ENCODE peak calls at places on chromosomes 2 and 18, in four cellular contexts. D is body of pancreas, K is BE2C, T is right lobe of liver. P is an unnamed sample. For H3K4me1, the result is how much of the 10 kb centered on the place peaks cover.

GRCh38 chr18:76346490-76347130 is 148.4 kb downstream of the ZNF516 start:
- DNase-seq in D (no peak), K (no peak), T (no peak), P (no peak)

GRCh38 chr2:42112418-42112817 is 56.7 kb upstream of the EML4 start:
- DNase-seq in D (no peak), K (no peak), T (no peak), P (no peak)

GRCh38 chr2:178005756-178006155 is 66.8 kb downstream of the PDE11A start:
- DNase-seq in D (no peak), K (no peak), T (no peak), P (no peak)

GRCh38 chr18:7615840-7616239 is 48.7 kb downstream of the PTPRM start:
- DNase-seq in D (no peak), K (no peak), T (no peak), P (no peak)

GRCh38 chr18:32308493-32309120 is 118.8 kb downstream of the MEP1B start:
- DNase-seq in D (no peak), K (no peak), T (no peak), P (no peak)

GRCh38 chr2:42792087-42792582 is 248 bp downstream of the HAAO start:
- DNase-seq in D (no peak), K (no peak), T (no peak), P (no peak)

GRCh38 chr18:52341617-52342381 is 1.8 kb downstream of the DCC start:
- DNase-seq in D (no peak), K (peak), T (no peak), P (no peak)

GRCh38 chr18:23938901-23939341 is 75.6 kb upstream of the TTC39C start:
- DNase-seq in D (no peak), K (no peak), T (no peak), P (no peak)

GRCh38 chr2:112031916-112032582 is 23.0 kb upstream of the TMEM87B start:
- DNase-seq in D (peak), K (no peak), T (no peak), P (peak)

GRCh38 chr2:71277536-71278103 is 50.7 kb upstream of the PAIP2B start:
- DNase-seq in D (peak), K (no peak), T (peak), P (peak)

GRCh38 chr18:7338846-7339245 is 108.0 kb downstream of the LRRC30 start:
- DNase-seq in D (no peak), K (no peak), T (no peak), P (no peak)

GRCh38 chr2:46082531-46083485 is 214.4 kb upstream of the EPAS1 start:
- DNase-seq in D (no peak), K (no peak), T (no peak), P (peak)

GRCh38 chr18:78725426-78725825 is 254.2 kb upstream of the SALL3 start:
- DNase-seq in D (no peak), K (no peak), T (peak), P (no peak)

GRCh38 chr2:118974103-118974911 is 32.3 kb downstream of the MARCO start:
- DNase-seq in D (no peak), K (no peak), T (no peak), P (no peak)

GRCh38 chr2:23387849-23388248 is 2.9 kb downstream of the KLHL29 start:
- DNase-seq in D (no peak), K (no peak), T (no peak), P (no peak)

GRCh38 chr18:22490429-22490846 is 72.7 kb upstream of the CTAGE1 start:
- DNase-seq in D (no peak), K (no peak), T (peak), P (peak)

GRCh38 chr2:182827182-182827879 is 39.1 kb downstream of the FRZB start:
- DNase-seq in D (no peak), K (no peak), T (no peak), P (no peak)

GRCh38 chr2:241309684-241310117 is 5.8 kb downstream of the HDLBP start:
- DNase-seq in D (no peak), K (no peak), T (no peak), P (no peak)

GRCh38 chr2:236576053-236576452 is 6.4 kb downstream of the ACKR3 start:
- DNase-seq in D (peak), K (no peak), T (no peak), P (peak)

GRCh38 chr2:181683518-181684453 is 3.5 kb upstream of the NEUROD1 start:
- DNase-seq in D (peak), K (no peak), T (no peak), P (peak)

GRCh38 chr2:127514485-127514884 is 11.8 kb downstream of the IWS1 start:
- DNase-seq in D (no peak), K (no peak), T (no peak), P (no peak)

GRCh38 chr2:9656270-9656766 is 25.5 kb upstream of the YWHAQ start:
- DNase-seq in D (no peak), K (no peak), T (no peak), P (peak)

DNA sequence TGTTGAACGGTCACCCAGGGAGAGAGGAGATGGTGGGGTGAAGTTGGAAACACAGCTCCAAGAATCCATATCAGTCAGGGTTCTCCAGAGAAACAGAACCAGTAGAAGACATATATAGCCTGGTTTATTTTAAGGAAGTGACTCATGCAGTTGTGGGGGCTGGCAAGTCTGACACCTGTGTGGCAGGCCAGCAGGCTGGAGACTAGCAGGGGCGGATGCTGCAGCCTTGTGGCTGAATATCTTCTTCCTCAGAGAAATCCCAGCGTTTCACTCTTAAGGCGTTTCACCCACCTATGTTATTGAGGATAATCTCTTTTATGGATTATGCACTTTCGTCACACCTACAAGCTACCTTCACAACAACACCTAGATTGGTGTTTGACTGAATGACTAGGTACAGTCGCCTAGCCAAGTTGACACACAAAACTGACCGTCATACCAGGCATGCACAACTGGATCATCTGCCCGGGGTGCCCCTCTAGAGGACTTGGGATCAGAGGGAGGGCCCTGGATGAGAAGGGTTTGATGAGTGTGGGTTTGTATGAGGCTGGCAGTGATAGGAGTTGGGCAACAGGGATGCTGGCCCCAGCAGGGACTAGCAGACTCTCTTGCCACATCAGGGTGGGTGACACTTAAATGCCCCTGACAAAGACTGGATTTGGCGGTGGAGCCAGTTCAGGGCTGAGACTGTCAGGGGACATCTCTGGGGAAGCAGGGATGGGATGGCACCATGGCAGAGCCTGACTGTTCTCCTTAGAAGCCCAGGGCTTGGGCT is 23.4 kb downstream of the MROH2A start:
- DNase-seq in D (no peak), K (no peak), T (no peak), P (peak)
- TF ChIP-seq CTCF in D (no peak), K (no peak), T (no peak), P (no peak)

GRCh38 chr2:101987832-101988231 is 3.9 kb upstream of the IL1R2 start:
- DNase-seq in D (no peak), K (no peak), T (no peak), P (no peak)

GRCh38 chr2:101988541-101988940 is 3.2 kb upstream of the IL1R2 start:
- DNase-seq in D (no peak), K (no peak), T (no peak), P (no peak)

GRCh38 chr2:101985793-101986164 is 6.0 kb upstream of the IL1R2 start:
- DNase-seq in D (no peak), K (no peak), T (no peak), P (no peak)

GRCh38 chr2:101986386-101986785 is 5.4 kb upstream of the IL1R2 start:
- DNase-seq in D (no peak), K (no peak), T (no peak), P (no peak)

GRCh38 chr2:101986804-101987740 is 4.7 kb upstream of the IL1R2 start:
- DNase-seq in D (peak), K (no peak), T (no peak), P (no peak)
- H3K4me1 ChIP-seq in D (under half), K (under half), T (under half), P (under half)

GRCh38 chr2:26054598-26055348 is 20.9 kb downstream of the RAB10 start:
- DNase-seq in D (no peak), K (no peak), T (no peak), P (no peak)
- TF ChIP-seq CTCF in D (no peak), K (no peak), T (no peak), P (no peak)

GRCh38 chr2:38263293-38263692 is 113.8 kb downstream of the ATL2 start:
- DNase-seq in D (no peak), K (no peak), T (no peak), P (no peak)

GRCh38 chr2:38262514-38262871 is 114.6 kb downstream of the ATL2 start:
- DNase-seq in D (no peak), K (no peak), T (no peak), P (no peak)

GRCh38 chr2:38260469-38260868 is 116.6 kb downstream of the ATL2 start:
- DNase-seq in D (no peak), K (no peak), T (no peak), P (no peak)

GRCh38 chr2:38260972-38261371 is 116.1 kb downstream of the ATL2 start:
- DNase-seq in D (no peak), K (no peak), T (no peak), P (no peak)

DNA sequence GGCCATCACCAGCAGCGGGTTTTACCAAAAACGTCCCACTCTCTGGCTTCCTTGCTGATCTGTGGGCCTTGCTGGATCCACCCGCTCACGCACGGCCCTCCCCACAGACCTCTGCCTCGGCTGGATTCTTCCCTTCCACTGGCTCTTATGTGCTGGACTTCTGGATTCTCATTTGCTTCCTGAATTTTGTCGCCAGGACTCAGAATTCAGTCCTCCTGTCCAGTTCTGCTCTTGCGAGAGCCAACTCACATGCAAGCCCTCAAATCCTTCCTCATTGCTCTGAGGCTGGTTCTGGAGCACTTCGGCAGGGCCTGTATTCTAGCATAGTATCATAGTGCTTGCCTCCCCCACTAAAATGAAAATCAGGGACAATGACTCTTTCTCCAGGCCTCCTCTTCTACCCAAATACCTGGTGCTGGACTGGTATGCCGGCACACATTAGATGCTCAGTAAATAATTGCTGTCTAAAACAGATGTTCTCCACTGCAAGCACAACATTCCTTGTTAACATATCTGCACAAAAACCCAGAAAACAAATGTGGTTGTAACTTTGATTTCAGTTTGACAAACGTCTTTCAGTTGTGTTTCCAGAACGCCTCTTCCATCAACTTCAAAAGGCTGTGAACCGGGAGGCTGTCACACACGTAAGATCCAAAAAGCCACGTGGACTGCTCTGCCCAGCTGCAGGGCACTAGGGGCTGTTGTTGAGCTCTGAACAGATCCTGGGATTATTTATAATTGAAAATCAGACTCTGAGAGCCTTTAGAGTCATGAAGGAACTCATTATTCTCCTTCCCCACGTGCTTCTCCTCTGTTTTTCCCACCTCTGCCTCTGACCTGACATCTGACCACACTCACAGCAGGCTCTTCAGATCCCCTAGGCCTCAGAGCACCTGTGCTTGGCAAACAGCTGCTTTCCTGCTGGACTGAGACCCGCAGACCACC is 115.2 kb downstream of the ATL2 start:
- DNase-seq in D (no peak), K (no peak), T (no peak), P (no peak)
- H3K4me1 ChIP-seq in D (under half), K (under half), T (under half), P (under half)

GRCh38 chr2:1643220-1643619 is 101.1 kb downstream of the PXDN start:
- DNase-seq in D (no peak), K (no peak), T (no peak), P (no peak)
- TF ChIP-seq CTCF in D (no peak), K (no peak), T (no peak), P (no peak)

DNA sequence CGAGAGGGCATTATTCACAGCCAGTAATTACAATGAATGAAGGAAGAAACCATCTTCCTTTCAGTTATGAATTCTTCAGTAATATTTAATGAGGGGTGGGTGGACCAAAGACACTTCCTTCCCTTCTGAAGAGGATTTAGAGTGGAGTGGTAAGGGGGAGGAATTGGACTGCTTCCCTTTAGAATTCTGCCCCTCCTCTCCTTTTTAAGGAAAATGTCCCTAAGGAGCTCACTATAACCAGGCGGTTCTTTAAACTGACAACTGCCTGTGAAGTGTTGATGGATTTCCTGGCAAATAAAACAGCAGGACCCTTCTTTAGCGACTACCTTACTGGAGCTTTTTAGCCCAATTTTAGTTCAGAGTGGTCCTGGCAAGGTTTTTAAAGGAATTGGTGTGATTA is 86.4 kb downstream of the LIMS1 start:
- DNase-seq in D (no peak), K (no peak), T (no peak), P (no peak)
- H3K4me1 ChIP-seq in D (under half), K (under half), T (under half), P (under half)

GRCh38 chr18:73136134-73136533 is 268.3 kb upstream of the NETO1 start:
- DNase-seq in D (no peak), K (no peak), T (no peak), P (no peak)
- TF ChIP-seq CTCF in D (no peak), K (no peak), T (peak), P (no peak)

GRCh38 chr2:213151437-213152064 is at the start of gene IKZF2:
- DNase-seq in D (peak), K (peak), T (peak), P (peak)

GRCh38 chr2:213152888-213153287 is 1.5 kb upstream of the IKZF2 start:
- DNase-seq in D (no peak), K (no peak), T (no peak), P (no peak)

GRCh38 chr2:213149949-213150314 is 1.5 kb downstream of the IKZF2 start:
- DNase-seq in D (no peak), K (no peak), T (no peak), P (no peak)

GRCh38 chr2:213150315-213150951 is 979 bp downstream of the IKZF2 start:
- DNase-seq in D (peak), K (no peak), T (no peak), P (peak)

DNA sequence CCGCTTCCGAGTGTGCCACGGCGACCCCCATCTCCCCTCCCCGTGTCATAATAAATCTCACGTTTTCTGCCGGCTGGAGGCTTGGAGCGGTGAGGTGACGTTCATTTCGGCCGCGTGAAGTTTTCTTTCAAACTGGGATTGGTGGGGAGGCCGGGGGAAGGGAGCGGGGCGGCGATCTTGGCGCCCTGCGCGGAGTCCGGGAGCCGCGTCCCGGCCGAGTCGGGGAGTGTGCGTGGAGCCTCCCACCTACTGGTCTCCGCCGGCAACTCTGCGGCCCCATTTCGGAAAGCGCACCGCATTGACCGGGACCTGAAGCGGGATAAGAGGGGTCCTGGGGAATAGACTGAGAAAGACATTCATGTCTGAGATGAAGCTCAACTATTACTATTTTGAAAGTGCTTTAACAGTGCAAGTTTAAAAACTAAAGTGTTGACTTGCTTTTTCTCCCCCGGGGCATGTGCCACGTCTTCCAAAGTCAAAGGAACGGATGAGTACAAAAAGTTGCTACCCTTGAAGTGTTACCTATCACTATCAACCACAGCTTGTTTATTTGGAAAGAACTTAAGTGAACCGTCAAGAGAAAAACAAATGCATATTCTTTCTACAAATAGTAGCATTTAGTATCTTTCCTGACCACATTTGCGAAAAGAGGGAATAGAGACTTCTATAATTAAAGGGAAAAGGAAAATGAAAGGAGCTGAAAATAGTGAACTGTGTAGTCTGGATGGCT is 818 bp upstream of the IKZF2 start:
- DNase-seq in D (peak), K (peak), T (peak), P (peak)
- H3K4me1 ChIP-seq in D (under half), K (under half), T (under half), P (under half)

P was measured in cardiac muscle cell.